ENCODE peak calls at places on chromosomes 3 and 15, in five cellular contexts. H is Panc1, W is heart left ventricle, R is astrocyte, M is breast epithelium. L is an unnamed sample. For H3K4me1, the result is how much of the 10 kb centered on the place peaks cover.

GRCh38 chr3:45223889-45224730 is 2.0 kb downstream of the TMEM158 start:
- DNase-seq in M (no peak), W (no peak), R (peak), H (no peak), L (no peak)

GRCh38 chr3:47385796-47386195 is 5.0 kb downstream of the PTPN23 start:
- DNase-seq in H (no peak), W (no peak), M (no peak), R (no peak), L (no peak)

GRCh38 chr3:94716326-94717018 is 653.6 kb downstream of the NSUN3 start:
- DNase-seq in R (no peak), M (no peak), H (no peak), W (no peak), L (no peak)

GRCh38 chr15:52021892-52022540 is 3.0 kb downstream of the MAPK6 start:
- DNase-seq in M (no peak), W (no peak), R (no peak), H (no peak), L (no peak)

GRCh38 chr15:100733088-100733487 is 130.7 kb downstream of the ASB7 start:
- DNase-seq in W (no peak), H (no peak), M (peak), R (peak), L (no peak)

GRCh38 chr15:94186770-94187331 is 44.5 kb upstream of the MCTP2 start:
- DNase-seq in W (no peak), M (no peak), R (no peak), H (no peak), L (no peak)

GRCh38 chr3:14200841-14201240 is 22.2 kb downstream of the LSM3 start:
- DNase-seq in M (no peak), W (no peak), R (peak), H (no peak), L (no peak)

GRCh38 chr15:73935547-73935946 is 9.3 kb downstream of the LOXL1 start:
- DNase-seq in H (no peak), W (peak), R (no peak), M (no peak), L (no peak)

GRCh38 chr3:4795905-4796304 is 183.3 kb upstream of the BHLHE40 start:
- DNase-seq in W (no peak), R (peak), M (no peak), H (no peak), L (no peak)

GRCh38 chr15:92600902-92601301 is 54.7 kb downstream of the FAM174B start:
- DNase-seq in M (no peak), W (no peak), R (no peak), H (no peak), L (no peak)

GRCh38 chr15:98876461-98877369 is 130.9 kb downstream of the PGPEP1L start:
- DNase-seq in M (no peak), R (peak), H (no peak), W (no peak), L (no peak)

GRCh38 chr15:98874359-98874758 is 133.2 kb downstream of the PGPEP1L start:
- DNase-seq in H (no peak), M (no peak), R (no peak), W (no peak), L (no peak)

GRCh38 chr15:98873441-98874218 is 134.0 kb downstream of the PGPEP1L start:
- DNase-seq in M (no peak), R (peak), H (no peak), W (no peak), L (no peak)

GRCh38 chr15:98874773-98875172 is 132.8 kb downstream of the PGPEP1L start:
- DNase-seq in M (no peak), H (no peak), R (no peak), W (no peak), L (no peak)

GRCh38 chr15:98875309-98875708 is 132.3 kb downstream of the PGPEP1L start:
- DNase-seq in H (no peak), W (no peak), R (no peak), M (no peak), L (no peak)
- H3K4me1 ChIP-seq in H (half or more), W (half or more), R (half or more), M (under half), L (half or more)

DNA sequence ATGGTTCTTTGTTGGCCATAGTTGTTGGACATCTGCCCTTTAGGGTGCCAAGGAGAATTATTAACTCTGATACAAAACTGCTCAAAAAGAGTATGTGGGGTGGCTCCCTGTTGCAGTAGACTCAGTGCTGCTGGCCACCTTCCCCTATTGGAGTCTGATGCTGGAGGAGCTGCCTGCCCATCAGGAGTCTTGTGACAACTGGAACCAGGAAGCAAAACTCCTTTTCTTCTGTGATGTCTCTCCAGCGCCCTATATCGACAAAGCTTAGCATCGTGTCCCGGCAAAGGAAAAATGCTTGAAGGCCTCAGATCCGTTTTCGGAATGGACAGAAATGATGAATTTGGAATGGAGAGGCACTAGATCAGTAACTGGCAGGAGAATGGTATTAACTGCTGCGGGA is 23.5 kb downstream of the PAK2 start:
- DNase-seq in H (no peak), R (no peak), M (no peak), W (no peak), L (no peak)
- H3K27ac ChIP-seq in H (no peak), R (no peak), M (no peak), W (no peak), L (no peak)

GRCh38 chr3:30645077-30645476 is 38.7 kb downstream of the TGFBR2 start:
- DNase-seq in R (no peak), W (no peak), M (no peak), H (no peak), L (no peak)
- H3K4me1 ChIP-seq in R (under half), W (half or more), M (under half), H (under half), L (half or more)

GRCh38 chr15:50058231-50058630 is 60.8 kb downstream of the ATP8B4 start:
- DNase-seq in R (peak), H (no peak), M (no peak), W (no peak), L (no peak)
- H3K27ac ChIP-seq in R (no peak), H (no peak), M (peak), W (peak), L (no peak)

GRCh38 chr3:188554404-188554803 is 400.4 kb downstream of the LPP start:
- DNase-seq in H (no peak), W (peak), M (no peak), R (peak), L (no peak)
- H3K4me1 ChIP-seq in H (under half), W (under half), M (under half), R (under half), L (half or more)

GRCh38 chr3:156812521-156813335 is 13.4 kb upstream of the LEKR1 start:
- DNase-seq in M (no peak), W (no peak), H (peak), R (peak), L (no peak)
- H3K27ac ChIP-seq in M (peak), W (no peak), H (peak), R (peak), L (no peak)

DNA sequence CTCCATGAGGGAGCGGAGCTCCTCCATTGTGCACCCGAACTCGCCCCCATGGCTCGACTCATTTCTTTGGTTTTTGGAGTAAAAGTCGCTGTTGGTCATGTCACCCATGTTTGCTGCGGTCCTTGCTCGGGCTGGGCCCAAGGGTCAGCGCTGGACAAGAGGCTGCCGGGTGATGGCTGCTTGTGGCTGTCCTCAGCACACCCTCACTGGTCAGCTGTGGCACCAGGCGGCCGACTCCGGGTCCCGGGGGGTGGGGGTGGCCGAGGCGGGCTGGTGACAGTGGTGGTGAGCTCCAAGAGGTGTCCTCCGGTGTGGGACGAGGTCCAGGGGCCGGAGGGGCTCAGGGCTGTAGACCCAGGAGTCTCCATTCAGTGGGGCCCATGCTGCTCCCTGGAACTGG is 56.0 kb downstream of the ATP2B2 start:
- DNase-seq in W (no peak), R (no peak), M (no peak), H (no peak), L (no peak)
- H3K4me1 ChIP-seq in W (under half), R (under half), M (under half), H (under half), L (under half)

GRCh38 chr3:120353463-120353862 is 4.3 kb upstream of the LRRC58 start:
- DNase-seq in R (no peak), M (no peak), W (no peak), H (no peak), L (no peak)
- H3K27ac ChIP-seq in R (no peak), M (no peak), W (no peak), H (no peak), L (no peak)

GRCh38 chr3:72996473-72997333 is at the start of gene PPP4R2:
- DNase-seq in W (peak), R (peak), M (peak), H (no peak), L (peak)

GRCh38 chr3:72999971-73000370 is 3.4 kb downstream of the PPP4R2 start:
- DNase-seq in R (no peak), W (no peak), H (no peak), M (no peak), L (no peak)

GRCh38 chr3:72997421-72997961 is 880 bp downstream of the PPP4R2 start:
- DNase-seq in M (no peak), W (no peak), H (no peak), R (peak), L (no peak)

GRCh38 chr3:72996121-72996472 is 514 bp upstream of the PPP4R2 start:
- DNase-seq in H (no peak), W (peak), R (no peak), M (no peak), L (no peak)

DNA sequence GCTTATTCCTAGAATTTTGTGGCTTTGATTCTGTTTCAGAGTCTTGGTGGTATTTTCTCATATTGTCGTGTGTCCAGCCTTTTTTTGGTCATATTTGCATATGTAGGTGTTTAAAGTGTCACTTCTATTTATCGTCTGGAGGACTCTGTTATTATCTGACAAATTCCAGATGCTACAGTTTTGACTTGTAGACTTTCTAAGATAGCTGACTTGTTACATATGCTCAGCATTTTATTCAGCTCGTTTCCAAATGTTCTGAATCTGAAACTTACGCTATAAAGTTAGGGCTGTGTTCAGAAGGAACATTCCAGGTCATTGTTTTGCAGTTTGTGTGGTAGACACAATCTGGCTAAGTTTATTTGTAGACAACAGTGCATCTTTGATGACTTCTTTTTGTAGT is 1.9 kb downstream of the PPP4R2 start:
- DNase-seq in W (no peak), H (no peak), M (no peak), R (no peak), L (no peak)
- H3K4me1 ChIP-seq in W (half or more), H (under half), M (under half), R (under half), L (under half)

DNA sequence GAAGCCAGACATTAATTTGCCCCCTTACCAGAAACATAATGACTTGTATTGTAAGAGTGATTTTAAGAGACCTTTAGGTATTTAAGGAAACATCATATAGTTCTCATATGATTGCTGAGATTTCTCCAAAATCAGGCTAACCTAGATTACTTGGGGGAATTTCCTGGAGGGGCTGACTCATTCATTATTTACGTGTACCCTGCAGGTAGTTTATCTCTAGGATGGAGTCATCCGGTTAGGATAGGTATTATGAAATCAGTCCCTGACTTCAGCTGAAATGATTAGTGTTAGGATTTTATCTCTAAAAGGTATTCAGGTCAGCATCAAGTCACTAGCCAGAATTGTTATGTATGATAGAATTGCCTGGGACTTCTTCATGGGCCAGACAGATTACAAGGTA is 97.5 kb downstream of the TCF12 start:
- DNase-seq in W (no peak), H (no peak), M (no peak), R (peak), L (no peak)
- H3K27ac ChIP-seq in W (no peak), H (no peak), M (no peak), R (no peak), L (no peak)

L was measured in thoracic aorta.